ENCODE peak calls at places on chromosomes 11 and 22, in four cellular contexts. A is cardiac muscle cell, Y is stomach, F is upper lobe of right lung. N is an unnamed sample.

GRCh38 chr11:31797227-31798056 is 13.7 kb downstream of the PAX6 start:
- DNase-seq in F (no peak), Y (no peak), A (no peak), N (no peak)

GRCh38 chr11:35791088-35791958 is 128.7 kb downstream of the TRIM44 start:
- DNase-seq in A (peak; percentile 85), Y (no peak), F (no peak), N (no peak)

GRCh38 chr11:3894128-3894731 is 38.8 kb downstream of the STIM1 start:
- DNase-seq in Y (no peak), F (no peak), A (no peak), N (no peak)

GRCh38 chr11:46336781-46337180 is 10.5 kb upstream of the DGKZ start:
- DNase-seq in Y (no peak), A (no peak), F (peak; percentile 85), N (no peak)

GRCh38 chr11:2991477-2992233 is 474 bp downstream of the NAP1L4 start:
- DNase-seq in Y (no peak), A (peak; percentile 86), F (peak; percentile 89), N (no peak)

GRCh38 chr11:113553235-113553634 is 78.0 kb upstream of the DRD2 start:
- DNase-seq in F (no peak), A (no peak), Y (no peak), N (no peak)

GRCh38 chr11:134380785-134381184 is 31.3 kb downstream of the B3GAT1 start:
- DNase-seq in Y (no peak), A (no peak), F (no peak), N (no peak)

GRCh38 chr11:12099132-12099873 is 11.1 kb upstream of the MICAL2 start:
- DNase-seq in A (no peak), Y (no peak), F (no peak), N (no peak)

GRCh38 chr11:116577273-116577672 is 195.5 kb downstream of the BUD13 start:
- DNase-seq in A (no peak), F (no peak), Y (no peak), N (no peak)

GRCh38 chr22:50470491-50470890 is 4.3 kb downstream of the SBF1 start:
- DNase-seq in F (no peak), A (no peak), Y (no peak), N (no peak)

GRCh38 chr11:14270690-14271542 is 88.1 kb downstream of the RRAS2 start:
- DNase-seq in A (no peak), F (no peak), Y (no peak), N (peak; percentile 33)

GRCh38 chr11:2940930-2941821 is 12.0 kb upstream of the PHLDA2 start:
- DNase-seq in A (no peak), Y (peak; percentile 85), F (peak; percentile 64), N (no peak)

GRCh38 chr11:6817668-6818067 is 18.2 kb upstream of the OR6A2 start:
- DNase-seq in A (no peak), F (no peak), Y (no peak), N (no peak)

GRCh38 chr11:82191690-82192089 is 542.0 kb downstream of the FAM181B start:
- DNase-seq in Y (peak; percentile 27), A (no peak), F (no peak), N (no peak)

GRCh38 chr11:119699227-119699626 is 29.8 kb downstream of the NECTIN1 start:
- DNase-seq in F (peak; percentile 71), A (no peak), Y (peak; percentile 71), N (no peak)

GRCh38 chr22:26887456-26887855 is 230.1 kb downstream of the MIAT start:
- DNase-seq in Y (no peak), F (no peak), A (peak; percentile 78), N (no peak)

GRCh38 chr11:10318527-10318802 is 13.6 kb downstream of the ADM start:
- DNase-seq in A (no peak), Y (no peak), F (no peak), N (no peak)

GRCh38 chr22:18994780-18995711 is 59.0 kb upstream of the PRODH start:
- DNase-seq in Y (no peak), F (peak; percentile 70), A (peak; percentile 58), N (no peak)

GRCh38 chr22:50734986-50735738 is 2.8 kb upstream of the ACR start:
- DNase-seq in F (no peak), Y (peak; percentile 14), A (no peak), N (no peak)

GRCh38 chr11:107576497-107577086 is 11.1 kb upstream of the ALKBH8 start:
- DNase-seq in F (no peak), Y (peak; percentile 58), A (peak; percentile 52), N (peak; percentile 35)

GRCh38 chr11:2213890-2214526 is 42.4 kb upstream of the TH start:
- DNase-seq in A (no peak), F (no peak), Y (no peak), N (no peak)

GRCh38 chr22:49792107-49792506 is 35.6 kb downstream of the BRD1 start:
- DNase-seq in Y (no peak), F (no peak), A (no peak), N (no peak)

GRCh38 chr11:76735841-76736240 is 47.3 kb upstream of the TSKU start:
- DNase-seq in F (no peak), A (no peak), Y (no peak), N (no peak)

GRCh38 chr11:95296165-95296564 is 65.2 kb upstream of the SESN3 start:
- DNase-seq in F (no peak), A (peak; percentile 44), Y (peak; percentile 51), N (no peak)

GRCh38 chr11:2301631-2302272 is at the start of the genes C11orf21 and TSPAN32:
- DNase-seq in A (peak; percentile 49), Y (peak; percentile 69), F (peak; percentile 81), N (peak; percentile 71)

GRCh38 chr11:127902405-127902804 is 685.0 kb downstream of the ETS1 start:
- DNase-seq in F (no peak), A (no peak), Y (no peak), N (no peak)

GRCh38 chr11:128848815-128849455 is 18.2 kb downstream of the KCNJ1 start:
- DNase-seq in A (peak; percentile 64), F (peak; percentile 77), Y (peak; percentile 57), N (peak; percentile 52)

GRCh38 chr11:108985611-108986279 is 320.9 kb downstream of the DDX10 start:
- DNase-seq in Y (no peak), F (no peak), A (no peak), N (no peak)

GRCh38 chr11:16280256-16280682 is 76.1 kb downstream of the SOX6 start:
- DNase-seq in Y (peak; percentile 56), F (no peak), A (no peak), N (no peak)

GRCh38 chr11:84165139-84165538 is 879.0 kb upstream of the CCDC90B start:
- DNase-seq in F (no peak), A (no peak), Y (no peak), N (no peak)

GRCh38 chr11:10348650-10349280 is 43.9 kb downstream of the ADM start:
- DNase-seq in Y (no peak), A (no peak), F (no peak), N (no peak)

GRCh38 chr11:134425816-134426536 is 13.9 kb upstream of the B3GAT1 start:
- DNase-seq in A (no peak), F (no peak), Y (no peak), N (no peak)

GRCh38 chr11:2801711-2802388 is 83.7 kb downstream of the CDKN1C start:
- DNase-seq in A (no peak), F (peak; percentile 55), Y (peak; percentile 23), N (no peak)

GRCh38 chr22:44284711-44285110 is 28.0 kb downstream of the SHISAL1 start:
- DNase-seq in F (no peak), A (no peak), Y (no peak), N (no peak)
- H3K27ac ChIP-seq in F (no peak overlapping the region), A (no peak overlapping the region), Y (no peak overlapping the region), N (no peak overlapping the region)

GRCh38 chr11:75664366-75664765 is 4.5 kb downstream of the MAP6 start:
- DNase-seq in A (no peak), F (no peak), Y (no peak), N (no peak)

GRCh38 chr11:75665126-75665525 is 3.7 kb downstream of the MAP6 start:
- DNase-seq in Y (no peak), A (no peak), F (no peak), N (no peak)

GRCh38 chr11:75667268-75667830 is 1.5 kb downstream of the MAP6 start:
- DNase-seq in F (peak; percentile 77), Y (peak; percentile 36), A (peak; percentile 52), N (no peak)

GRCh38 chr11:75668508-75669297 is at the start of gene MAP6:
- DNase-seq in Y (no peak), F (no peak), A (peak; percentile 45), N (no peak)

GRCh38 chr11:75667831-75668507 is 869 bp downstream of the MAP6 start:
- DNase-seq in Y (peak; percentile 33), A (peak; percentile 69), F (peak; percentile 81), N (peak; percentile 8)
- H3K4me3 ChIP-seq in Y (peak overlapping the region; percentile 61), A (peak overlapping the region; percentile 48), F (peak overlapping the region; percentile 52), N (peak overlapping the region; percentile 49)

GRCh38 chr22:46060292-46061123 is 83.5 kb upstream of the WNT7B start:
- DNase-seq in F (no peak), Y (peak; percentile 23), A (no peak), N (no peak)
- H3K4me1 ChIP-seq in F (peaks cover 67% of the 10 kb centered on the region), Y (peaks cover 83% of the 10 kb centered on the region), A (no peaks in the 10 kb centered on the region), N (peaks cover 52% of the 10 kb centered on the region)

GRCh38 chr11:78380615-78381029 is 37.0 kb downstream of the GAB2 start:
- DNase-seq in Y (no peak), F (no peak), A (no peak), N (no peak)

GRCh38 chr11:78385205-78385604 is 32.4 kb downstream of the GAB2 start:
- DNase-seq in Y (no peak), F (no peak), A (no peak), N (no peak)

GRCh38 chr11:78381867-78382266 is 35.8 kb downstream of the GAB2 start:
- DNase-seq in Y (no peak), A (no peak), F (no peak), N (no peak)

GRCh38 chr11:78386551-78386950 is 31.1 kb downstream of the GAB2 start:
- DNase-seq in A (no peak), F (no peak), Y (no peak), N (no peak)

DNA sequence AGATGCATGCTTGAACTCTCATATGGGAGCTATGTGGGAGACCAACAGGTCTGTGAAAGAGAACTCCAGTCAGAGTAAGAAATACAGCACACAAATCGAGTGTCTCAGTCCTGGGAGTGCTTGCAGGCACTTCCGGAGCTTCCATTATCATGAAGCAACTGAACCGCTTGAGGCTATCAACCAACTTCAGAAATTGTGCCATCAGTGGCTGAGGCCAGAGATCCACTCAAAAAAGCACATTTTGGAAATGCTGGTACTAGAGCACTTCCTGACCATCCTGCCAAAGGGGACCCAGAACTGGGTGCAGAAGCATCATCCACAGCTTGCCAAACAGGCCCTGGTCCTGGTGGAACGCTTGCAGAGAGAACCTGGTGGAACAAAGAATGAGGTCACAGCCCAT is 33.4 kb downstream of the GAB2 start:
- DNase-seq in Y (no peak), F (no peak), A (no peak), N (no peak)
- H3K27ac ChIP-seq in Y (no peak overlapping the region), F (no peak overlapping the region), A (no peak overlapping the region), N (no peak overlapping the region)

DNA sequence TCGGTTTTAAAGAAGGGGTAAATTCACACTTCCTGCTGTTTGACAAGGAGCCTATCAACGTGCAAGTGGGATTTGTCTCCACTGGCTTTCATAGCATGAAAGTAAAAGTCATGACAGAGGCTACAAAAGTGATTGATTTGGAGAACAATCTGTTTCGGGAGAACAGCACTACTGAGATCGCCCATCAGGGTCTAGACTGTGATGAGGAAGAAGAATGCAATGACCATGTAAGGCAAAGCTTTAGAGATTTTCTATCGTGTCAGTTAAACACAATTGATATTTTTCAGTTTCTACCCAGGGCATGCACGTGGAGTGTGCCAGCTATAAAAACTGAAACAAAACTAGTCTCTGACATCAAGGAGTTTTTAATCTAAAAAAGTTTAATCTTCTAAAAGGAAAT is 41.7 kb downstream of the HORMAD2 start:
- DNase-seq in A (no peak), F (no peak), Y (no peak), N (no peak)
- H3K4me3 ChIP-seq in A (no peak overlapping the region), F (no peak overlapping the region), Y (no peak overlapping the region), N (no peak overlapping the region)